ENCODE peak calls at places on chromosome 18, in four cellular contexts. B is Peyer's patch, Y is sigmoid colon, G is thoracic aorta. D is an unnamed sample.

GRCh38 chr18:2511451-2511850 is 59.9 kb downstream of the METTL4 start:
- DNase-seq in G (no peak), B (no peak), Y (no peak), D (no peak)

GRCh38 chr18:72543362-72544055 is 633 bp downstream of the CBLN2 start:
- DNase-seq in Y (no peak), B (no peak), G (no peak), D (peak; percentile 10)

GRCh38 chr18:21242141-21243040 is at the start of gene GREB1L:
- DNase-seq in G (no peak), Y (no peak), B (peak; percentile 62), D (peak; percentile 51)

GRCh38 chr18:68262697-68263293 is 452.1 kb downstream of the TMX3 start:
- DNase-seq in Y (no peak), G (no peak), B (no peak), D (peak; percentile 25)

GRCh38 chr18:49876536-49876935 is 63.2 kb upstream of the ACAA2 start:
- DNase-seq in B (no peak), G (no peak), Y (no peak), D (no peak)

GRCh38 chr18:13823707-13824395 is at the start of gene MC5R:
- DNase-seq in Y (no peak), G (no peak), B (peak; percentile 76), D (peak; percentile 74)

GRCh38 chr18:14936313-14936712 is 188.3 kb downstream of the ANKRD30B start:
- DNase-seq in Y (no peak), G (no peak), B (peak; percentile 87), D (no peak)

GRCh38 chr18:48020337-48021250 is 90.1 kb upstream of the SMAD2 start:
- DNase-seq in B (peak; percentile 17), G (no peak), Y (no peak), D (no peak)

GRCh38 chr18:13710460-13710859 is 15.9 kb downstream of the FAM210A start:
- DNase-seq in B (no peak), Y (no peak), G (no peak), D (no peak)

GRCh38 chr18:54690198-54690597 is 99.2 kb downstream of the DYNAP start:
- DNase-seq in Y (no peak), B (no peak), G (no peak), D (no peak)

GRCh38 chr18:79245517-79246001 is 150.2 kb upstream of the NFATC1 start:
- DNase-seq in B (no peak), G (no peak), Y (no peak), D (no peak)

GRCh38 chr18:3008546-3008945 is 4.4 kb downstream of the LPIN2 start:
- DNase-seq in G (no peak), Y (no peak), B (no peak), D (no peak)

GRCh38 chr18:79988925-79989361 is 580 bp upstream of the TXNL4A start:
- DNase-seq in B (peak; percentile 53), Y (peak; percentile 77), G (no peak), D (peak; percentile 50)

GRCh38 chr18:48222118-48222517 is 187.1 kb downstream of the ZBTB7C start:
- DNase-seq in B (peak; percentile 75), Y (no peak), G (no peak), D (peak; percentile 29)

GRCh38 chr18:29626094-29626493 is 1416.4 kb downstream of the DSC3 start:
- DNase-seq in B (no peak), G (no peak), Y (no peak), D (no peak)

GRCh38 chr18:75694292-75694691 is 266.8 kb upstream of the SMIM21 start:
- DNase-seq in B (no peak), G (no peak), Y (no peak), D (no peak)

GRCh38 chr18:57797209-57797651 is 5.9 kb downstream of the ATP8B1 start:
- DNase-seq in Y (no peak), G (no peak), B (peak; percentile 84), D (no peak)

GRCh38 chr18:58303363-58303762 is 259.3 kb downstream of the NEDD4L start:
- DNase-seq in B (no peak), G (no peak), Y (no peak), D (no peak)

GRCh38 chr18:6203791-6204190 is 210.9 kb downstream of the L3MBTL4 start:
- DNase-seq in Y (no peak), B (no peak), G (no peak), D (no peak)

GRCh38 chr18:57910817-57911216 is 107.7 kb upstream of the ATP8B1 start:
- DNase-seq in G (no peak), Y (no peak), B (no peak), D (no peak)

GRCh38 chr18:48569915-48570264 is 31.1 kb downstream of the CTIF start:
- DNase-seq in B (no peak), G (no peak), Y (no peak), D (no peak)

GRCh38 chr18:8609711-8610441 is 639 bp downstream of the RAB12 start:
- DNase-seq in G (no peak), B (no peak), Y (peak; percentile 71), D (no peak)

GRCh38 chr18:24567199-24567598 is 106.8 kb downstream of the HRH4 start:
- DNase-seq in Y (no peak), B (no peak), G (no peak), D (no peak)

GRCh38 chr18:62480927-62481326 is 41.9 kb upstream of the ZCCHC2 start:
- DNase-seq in G (no peak), B (no peak), Y (no peak), D (no peak)

GRCh38 chr18:59220784-59221765 is 1.1 kb downstream of the GRP start:
- DNase-seq in B (no peak), G (no peak), Y (no peak), D (no peak)

GRCh38 chr18:56501896-56502295 is 136.5 kb downstream of the TXNL1 start:
- DNase-seq in B (no peak), G (no peak), Y (no peak), D (no peak)

GRCh38 chr18:54191352-54191751 is 33.1 kb downstream of the MBD2 start:
- DNase-seq in B (no peak), Y (no peak), G (no peak), D (no peak)

GRCh38 chr18:63105636-63106316 is 213.8 kb downstream of the BCL2 start:
- DNase-seq in B (peak; percentile 77), Y (no peak), G (no peak), D (no peak)

GRCh38 chr18:11696451-11696850 is 7.4 kb downstream of the GNAL start:
- DNase-seq in B (no peak), Y (no peak), G (no peak), D (no peak)

GRCh38 chr18:11689972-11690570 is 1.0 kb downstream of the GNAL start:
- DNase-seq in B (no peak), Y (no peak), G (no peak), D (peak; percentile 11)

GRCh38 chr18:11700876-11701275 is 11.8 kb downstream of the GNAL start:
- DNase-seq in G (no peak), Y (no peak), B (no peak), D (no peak)

GRCh38 chr18:11695736-11696135 is 6.7 kb downstream of the GNAL start:
- DNase-seq in Y (no peak), B (no peak), G (no peak), D (no peak)
- H3K27me3 ChIP-seq in Y (no peaks in the 10 kb centered on the region), B (no peaks in the 10 kb centered on the region), G (no peaks in the 10 kb centered on the region), D (peaks cover 35% of the 10 kb centered on the region)

GRCh38 chr18:22915337-22915736 is 17.8 kb upstream of the RBBP8 start:
- DNase-seq in G (no peak), B (no peak), Y (no peak), D (no peak)

GRCh38 chr18:22913861-22914260 is 19.3 kb upstream of the RBBP8 start:
- DNase-seq in G (no peak), Y (no peak), B (peak; percentile 72), D (no peak)

GRCh38 chr18:22912149-22912548 is 21.0 kb upstream of the RBBP8 start:
- DNase-seq in B (no peak), Y (no peak), G (no peak), D (no peak)

GRCh38 chr18:22912835-22913234 is 20.3 kb upstream of the RBBP8 start:
- DNase-seq in G (no peak), Y (no peak), B (no peak), D (no peak)

DNA sequence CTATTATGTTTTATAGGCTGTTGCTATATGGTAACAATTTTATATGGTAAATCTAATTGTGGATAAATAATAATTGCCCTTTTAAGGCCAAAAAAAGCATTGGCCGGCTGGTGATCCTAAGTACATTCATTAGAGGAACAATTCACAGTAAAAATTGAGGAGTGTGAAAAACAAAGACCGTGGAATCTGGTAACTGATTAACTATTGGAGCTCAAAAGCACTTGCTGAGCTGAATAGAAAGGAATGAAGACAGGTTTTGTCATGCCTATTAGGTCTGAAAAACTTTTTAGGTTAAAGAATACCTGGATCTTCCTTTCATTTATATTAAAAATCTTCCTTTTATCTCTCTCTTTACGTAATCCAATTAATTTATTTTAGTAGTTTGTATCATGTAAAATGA is 18.5 kb upstream of the RBBP8 start:
- DNase-seq in G (no peak), Y (no peak), B (no peak), D (no peak)
- H3K4me1 ChIP-seq in G (no peaks in the 10 kb centered on the region), Y (no peaks in the 10 kb centered on the region), B (no peaks in the 10 kb centered on the region), D (no peaks in the 10 kb centered on the region)

GRCh38 chr18:77133051-77133919 is 702 bp upstream of the MBP start:
- DNase-seq in Y (peak; percentile 84), B (no peak), G (no peak), D (no peak)
- H3K27me3 ChIP-seq in Y (peaks cover 42% of the 10 kb centered on the region), B (no peaks in the 10 kb centered on the region), G (no peaks in the 10 kb centered on the region), D (peaks cover 57% of the 10 kb centered on the region)

GRCh38 chr18:9828794-9829712 is 56.7 kb upstream of the TXNDC2 start:
- DNase-seq in B (no peak), G (no peak), Y (no peak), D (no peak)
- H3K4me1 ChIP-seq in B (no peaks in the 10 kb centered on the region), G (peaks cover 36% of the 10 kb centered on the region), Y (peaks cover 51% of the 10 kb centered on the region), D (peaks cover 37% of the 10 kb centered on the region)

GRCh38 chr18:950026-950631 is 45.5 kb downstream of the ADCYAP1 start:
- DNase-seq in Y (no peak), G (no peak), B (no peak), D (no peak)
- H3K27me3 ChIP-seq in Y (no peaks in the 10 kb centered on the region), G (no peaks in the 10 kb centered on the region), B (no peaks in the 10 kb centered on the region), D (peaks cover 18% of the 10 kb centered on the region)

D was measured in A673.